ENCODE peak calls at places on chromosomes 5 and 9, in five cellular contexts. Q is activated T-cell treated with anti-CD3 and anti-CD28 coated beads for 24 hours, L is left cardiac atrium, S is HL-60, N is GM13976. A is an unnamed sample.
A peak's percentile ranks its signal among the peaks of the same experiment; 100 is the strongest.

GRCh38 chr5:141513021-141513626 is 24.2 kb downstream of the PCDHGC5 start:
- DNase-seq in Q (no peak), L (peak; percentile 50), S (no peak), N (no peak), A (no peak)

GRCh38 chr9:6413365-6414263 is 615 bp downstream of the UHRF2 start:
- DNase-seq in Q (peak; percentile 13), L (peak; percentile 46), S (no peak), N (peak; percentile 36), A (no peak)

GRCh38 chr9:1941989-1942388 is 73.2 kb upstream of the SMARCA2 start:
- DNase-seq in Q (no peak), L (no peak), S (no peak), N (no peak), A (no peak)

GRCh38 chr5:69416699-69417098 is 1.8 kb downstream of the MARVELD2 start:
- DNase-seq in Q (no peak), L (no peak), S (no peak), N (no peak), A (no peak)

GRCh38 chr9:137691648-137692357 is 73.0 kb downstream of the EHMT1 start:
- DNase-seq in Q (no peak), L (no peak), S (no peak), N (peak; percentile 41), A (no peak)

GRCh38 chr9:80062581-80062980 is 490.8 kb downstream of the TLE4 start:
- DNase-seq in Q (no peak), L (no peak), S (no peak), N (no peak), A (no peak)

GRCh38 chr9:7578951-7579743 is 220.4 kb downstream of the DMAC1 start:
- DNase-seq in Q (no peak), L (no peak), S (no peak), N (no peak), A (no peak)

GRCh38 chr9:96048116-96048953 is 172.8 kb downstream of the ERCC6L2 start:
- DNase-seq in Q (peak; percentile 20), L (peak; percentile 45), S (no peak), N (no peak), A (no peak)

GRCh38 chr9:91727316-91727861 is 222.6 kb downstream of the ROR2 start:
- DNase-seq in Q (peak; percentile 20), L (no peak), S (no peak), N (peak; percentile 81), A (peak; percentile 28)

GRCh38 chr9:96087669-96088299 is 212.3 kb downstream of the ERCC6L2 start:
- DNase-seq in Q (no peak), L (no peak), S (no peak), N (no peak), A (no peak)

GRCh38 chr5:172414618-172415599 is 39.4 kb downstream of the SH3PXD2B start:
- DNase-seq in Q (no peak), L (peak; percentile 56), S (no peak), N (no peak), A (no peak)

GRCh38 chr5:93378073-93378472 is 202.9 kb downstream of the NR2F1-AS1 start:
- DNase-seq in Q (no peak), L (no peak), S (no peak), N (no peak), A (peak; percentile 30)

GRCh38 chr9:79719989-79720388 is 148.2 kb downstream of the TLE4 start:
- DNase-seq in Q (no peak), L (no peak), S (no peak), N (no peak), A (no peak)

GRCh38 chr9:131423171-131423581 is 29.3 kb downstream of the PRRC2B start:
- DNase-seq in Q (no peak), L (peak; percentile 62), S (no peak), N (peak; percentile 52), A (peak; percentile 50)

A was measured in stromal cell of bone marrow.